ENCODE peak calls at places on chromosomes 4 and X, in four cellular contexts. C is kidney, G is K562, M is PC-3. Y is an unnamed sample.

GRCh38 chr4:183411291-183411861 is 33.1 kb upstream of the CDKN2AIP start:
- DNase-seq in C (no peak), G (no peak), M (peak; percentile 42), Y (no peak)

GRCh38 chrX:70231666-70232065 is 2.8 kb upstream of the AWAT1 start:
- DNase-seq in M (peak; percentile 19), C (no peak), G (peak; percentile 9), Y (no peak)

GRCh38 chrX:13659057-13659456 is 6.1 kb downstream of the TCEANC start:
- DNase-seq in G (no peak), M (peak; percentile 43), C (no peak), Y (peak; percentile 20)

GRCh38 chrX:53715336-53715924 is 28.9 kb upstream of the HUWE1 start:
- DNase-seq in C (no peak), G (no peak), M (peak; percentile 51), Y (no peak)

GRCh38 chr4:164890691-164891090 is 13.7 kb downstream of the APELA start:
- DNase-seq in M (no peak), G (no peak), C (no peak), Y (no peak)

GRCh38 chr4:147482281-147482680 is 1.4 kb downstream of the EDNRA start:
- DNase-seq in C (no peak), G (no peak), M (peak; percentile 30), Y (peak; percentile 44)

GRCh38 chr4:57190651-57191481 is 80.7 kb upstream of the IGFBP7 start:
- DNase-seq in C (no peak), M (peak; percentile 57), G (peak; percentile 50), Y (peak; percentile 24)

GRCh38 chrX:118496763-118497079 is 1.1 kb downstream of the DOCK11 start:
- DNase-seq in C (no peak), M (no peak), G (no peak), Y (no peak)

GRCh38 chr4:48027653-48028052 is 11.1 kb downstream of the NIPAL1 start:
- DNase-seq in C (no peak), M (no peak), G (no peak), Y (no peak)

GRCh38 chr4:28225005-28225404 is 1364.4 kb downstream of the STIM2 start:
- DNase-seq in M (peak; percentile 62), G (no peak), C (no peak), Y (peak; percentile 9)

GRCh38 chr4:182265881-182266280 is 22.7 kb downstream of the TENM3 start:
- DNase-seq in C (no peak), G (no peak), M (no peak), Y (no peak)

GRCh38 chrX:10904220-10904619 is 206.9 kb upstream of the HCCS start:
- DNase-seq in C (no peak), M (peak; percentile 72), G (no peak), Y (peak; percentile 69)

GRCh38 chr4:150886597-150886996 is 128.5 kb downstream of the LRBA start:
- DNase-seq in M (no peak), G (no peak), C (no peak), Y (no peak)

GRCh38 chr4:23333946-23334878 is 555.6 kb downstream of the PPARGC1A start:
- DNase-seq in M (peak; percentile 77), C (no peak), G (peak; percentile 16), Y (peak; percentile 100)

GRCh38 chrX:108558217-108558616 is 118.6 kb downstream of the COL4A5 start:
- DNase-seq in C (no peak), M (no peak), G (peak; percentile 86), Y (no peak)

GRCh38 chr4:89438102-89438831 is 130.7 kb upstream of the GPRIN3 start:
- DNase-seq in C (no peak), G (peak; percentile 19), M (peak; percentile 66), Y (no peak)

GRCh38 chrX:129636175-129636681 is 18.5 kb downstream of the APLN start:
- DNase-seq in G (peak; percentile 57), C (no peak), M (no peak), Y (no peak)

GRCh38 chr4:45939056-45939455 is 184.8 kb downstream of the GABRG1 start:
- DNase-seq in C (no peak), G (no peak), M (no peak), Y (no peak)
- H3K9ac ChIP-seq in C (no peak overlapping the region), G (no peak overlapping the region), M (no peak overlapping the region), Y (no peak overlapping the region)

GRCh38 chr4:6910960-6911874 is 1.6 kb downstream of the TBC1D14 start:
- DNase-seq in C (no peak), M (no peak), G (no peak), Y (no peak)
- H3K4me3 ChIP-seq in C (peak overlapping the region; percentile 63), M (peak overlapping the region; percentile 78), G (peak overlapping the region; percentile 94), Y (no peak overlapping the region)

DNA sequence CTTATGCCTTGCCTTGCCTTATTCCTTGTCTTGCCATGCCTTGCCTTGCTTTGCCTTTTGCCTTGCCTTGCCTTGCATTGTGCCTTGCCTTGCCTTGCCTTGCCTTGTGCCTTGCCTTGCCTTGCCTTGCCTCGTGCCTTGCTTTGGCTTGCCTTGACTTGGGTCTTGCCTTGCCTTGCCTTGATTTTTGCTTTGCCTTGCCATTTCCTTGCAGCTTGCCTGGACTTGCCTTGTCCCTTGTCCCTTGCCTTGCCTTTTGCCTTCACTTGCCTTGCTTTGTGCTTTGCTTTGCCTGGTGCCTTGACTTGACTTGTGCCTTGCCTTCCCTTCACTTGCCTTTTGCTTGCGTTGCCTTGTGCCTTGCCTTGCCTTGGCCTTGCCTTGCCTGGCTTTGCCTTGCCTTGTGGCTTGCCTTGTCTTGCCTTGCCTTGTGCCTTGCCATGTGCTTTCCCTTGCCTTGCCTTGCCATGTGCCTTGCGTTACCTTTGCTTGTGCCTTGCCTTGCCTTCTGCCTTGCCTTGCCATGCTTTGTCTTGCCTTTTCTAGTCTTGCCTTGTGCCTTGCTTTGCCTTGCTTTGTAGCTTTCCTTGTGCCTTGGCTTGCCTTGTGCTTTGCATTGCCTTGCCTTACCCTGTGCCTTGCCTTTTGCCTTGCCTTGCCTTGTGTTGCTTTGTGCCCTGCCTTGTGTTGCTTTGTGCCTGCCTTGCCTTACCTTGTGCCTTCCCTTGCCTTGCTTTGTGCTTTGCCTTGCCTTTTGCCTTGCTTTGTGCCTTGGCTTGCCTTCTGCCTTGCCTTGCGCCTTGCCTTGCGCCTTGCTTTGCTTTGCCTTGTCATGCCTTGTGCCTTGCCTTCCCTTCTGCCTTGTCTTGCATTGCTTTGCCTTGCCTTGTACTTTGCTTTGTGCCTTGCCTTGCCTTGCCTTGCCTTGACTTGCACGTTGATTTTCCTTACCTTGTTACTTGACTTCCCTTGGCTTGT is 92.8 kb downstream of the TAB3 start:
- DNase-seq in G (no peak), M (no peak), C (no peak), Y (no peak)
- H3K9ac ChIP-seq in G (no peak overlapping the region), M (no peak overlapping the region), C (no peak overlapping the region), Y (no peak overlapping the region)

GRCh38 chr4:55075823-55076418 is 49.5 kb downstream of the KDR start:
- DNase-seq in M (no peak), G (no peak), C (no peak), Y (peak; percentile 58)
- H3K4me3 ChIP-seq in M (no peak overlapping the region), G (no peak overlapping the region), C (no peak overlapping the region), Y (no peak overlapping the region)